ENCODE peak calls at places on chromosomes 7 and 10, in six cellular contexts. F is IMR-90, U is progenitor cell of endocrine pancreas, D is GM13977, J is upper lobe of right lung, L is kidney. P is an unnamed sample.

GRCh38 chr7:20385121-20385520 is 54.4 kb downstream of the ITGB8 start:
- DNase-seq in F (peak; percentile 89), U (no peak), D (no peak), J (no peak), L (no peak), P (no peak)

GRCh38 chr10:87646920-87647319 is 12.8 kb upstream of the PAPSS2 start:
- DNase-seq in F (no peak), U (no peak), D (no peak), J (no peak), L (no peak), P (no peak)

GRCh38 chr10:131451407-131452015 is 140.0 kb upstream of the TCERG1L start:
- DNase-seq in F (no peak), U (no peak), D (no peak), J (no peak), L (peak; percentile 53), P (no peak)

GRCh38 chr7:134788191-134788590 is 8.8 kb downstream of the CALD1 start:
- DNase-seq in F (no peak), U (no peak), D (no peak), J (no peak), L (no peak), P (no peak)

GRCh38 chr7:18978108-18978495 is 139.3 kb downstream of the TWIST1 start:
- DNase-seq in F (peak; percentile 95), U (no peak), D (no peak), J (no peak), L (no peak), P (no peak)

GRCh38 chr7:152894295-152895170 is 135.0 kb downstream of the ACTR3B start:
- DNase-seq in F (no peak), U (peak; percentile 33), D (peak; percentile 85), J (no peak), L (no peak), P (no peak)

GRCh38 chr7:36058020-36058592 is 94.9 kb upstream of the EEPD1 start:
- DNase-seq in F (no peak), U (no peak), D (peak; percentile 44), J (no peak), L (no peak), P (no peak)

GRCh38 chr7:47154781-47155180 is 427.1 kb downstream of the TNS3 start:
- DNase-seq in F (no peak), U (no peak), D (no peak), J (no peak), L (no peak), P (no peak)

GRCh38 chr10:42428534-42428933 is 209.8 kb downstream of the ZNF33B start:
- DNase-seq in F (no peak), U (no peak), D (no peak), J (no peak), L (no peak), P (no peak)

GRCh38 chr10:74917481-74918077 is 91.2 kb downstream of the KAT6B start:
- DNase-seq in F (peak; percentile 83), U (no peak), D (no peak), J (no peak), L (no peak), P (no peak)

GRCh38 chr10:80200259-80200658 is 5.1 kb downstream of the ANXA11 start:
- DNase-seq in F (no peak), U (no peak), D (no peak), J (no peak), L (no peak), P (no peak)

GRCh38 chr10:80200687-80201086 is 4.7 kb downstream of the ANXA11 start:
- DNase-seq in F (no peak), U (no peak), D (no peak), J (no peak), L (no peak), P (no peak)

GRCh38 chr10:80197972-80198591 is 7.3 kb downstream of the ANXA11 start:
- DNase-seq in F (no peak), U (no peak), D (no peak), J (no peak), L (no peak), P (no peak)

GRCh38 chr10:80201592-80202256 is 3.6 kb downstream of the ANXA11 start:
- DNase-seq in F (no peak), U (no peak), D (no peak), J (peak; percentile 69), L (no peak), P (no peak)

DNA sequence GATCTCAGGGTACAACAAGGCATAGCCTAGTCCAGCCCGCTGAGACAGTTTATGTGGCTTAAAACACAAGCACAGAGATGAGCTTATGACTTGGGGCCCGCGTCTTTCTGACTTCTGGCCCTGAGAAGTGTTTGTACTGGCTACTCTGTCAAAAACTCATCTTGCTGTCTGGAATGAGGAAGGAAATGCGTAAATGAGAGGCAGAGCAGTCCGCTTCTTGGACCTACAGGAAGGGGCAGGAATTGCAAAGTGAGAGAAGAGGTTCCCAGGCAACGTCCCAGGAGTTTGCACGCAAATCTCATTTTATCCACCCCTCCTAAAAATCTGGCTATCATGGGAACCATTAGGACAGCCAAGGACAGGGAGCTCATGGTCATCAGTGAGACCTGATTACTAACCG is 5.5 kb downstream of the ANXA11 start:
- DNase-seq in F (peak; percentile 82), U (no peak), D (no peak), J (no peak), L (no peak), P (no peak)
- TF ChIP-seq CTCF in F (peak; percentile 26), U (no peak), D (no peak), J (peak; percentile 35), L (no peak), P (no peak)

DNA sequence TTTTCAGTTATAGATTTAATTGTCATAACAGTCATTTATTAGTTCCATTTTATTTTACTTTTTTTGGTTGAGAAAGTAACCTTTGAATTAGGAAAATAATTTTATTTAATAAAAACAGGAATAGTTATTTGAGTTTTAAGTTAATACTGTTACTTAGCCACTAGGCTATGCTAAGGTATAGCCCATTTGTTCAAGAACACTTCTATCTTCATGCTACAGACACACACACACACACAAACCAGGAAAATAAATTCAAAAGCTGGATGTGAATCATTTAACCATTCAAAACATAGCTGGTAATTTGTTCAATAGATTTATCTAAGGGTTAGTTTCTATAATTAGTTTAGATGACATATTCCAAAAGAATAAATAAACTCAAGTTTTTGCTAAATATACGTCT is 148.4 kb downstream of the RNF133 start:
- DNase-seq in F (no peak), U (no peak), D (no peak), J (no peak), L (no peak), P (no peak)
- TF ChIP-seq CTCF in F (no peak), U (peak; percentile 39), D (no peak), J (no peak), L (no peak), P (no peak)

GRCh38 chr10:79316671-79317431 is 30.4 kb upstream of the PPIF start:
- DNase-seq in F (peak; percentile 29), U (no peak), D (peak; percentile 62), J (peak; percentile 63), L (no peak), P (no peak)
- TF ChIP-seq CTCF in F (no peak), U (no peak), D (peak; percentile 2), J (no peak), L (no peak), P (no peak)

GRCh38 chr10:43808136-43808535 is 159.5 kb upstream of the ZNF32 start:
- DNase-seq in F (peak; percentile 14), U (no peak), D (no peak), J (no peak), L (no peak), P (no peak)
- TF ChIP-seq CTCF in F (no peak), U (no peak), D (no peak), J (no peak), L (no peak), P (no peak)

DNA sequence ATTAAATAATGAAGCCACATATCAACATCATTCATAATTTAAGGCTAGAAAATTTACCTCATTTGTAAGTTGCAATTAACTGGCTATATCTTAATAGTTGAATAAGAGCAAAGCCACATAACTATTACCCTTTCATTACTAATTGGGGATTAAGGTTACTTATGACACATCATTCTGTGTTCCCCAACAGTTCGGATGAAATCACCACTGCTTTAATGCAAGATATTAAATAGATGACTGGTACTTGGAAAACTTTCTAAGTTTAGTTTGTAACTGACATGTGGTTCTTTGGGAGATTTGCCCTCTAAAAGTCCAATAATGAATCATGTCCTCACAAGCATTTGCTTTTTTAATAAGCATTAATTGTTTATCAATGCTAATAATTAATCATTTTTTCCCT is 109.1 kb downstream of the MTERF1 start:
- DNase-seq in F (no peak), U (no peak), D (no peak), J (no peak), L (no peak), P (no peak)
- TF ChIP-seq CTCF in F (no peak), U (no peak), D (no peak), J (no peak), L (no peak), P (no peak)

P was measured in omental fat pad.